ENCODE peak calls at places on chromosomes 12 and 14, in eight cellular contexts. P, Y, J, B, Q, R, W and L are unnamed samples.

GRCh38 chr14:45198551-45198950 is 54.5 kb downstream of the MIS18BP1 start:
- DNase-seq in P (no peak), Y (no peak), J (no peak), B (no peak), Q (peak), R (no peak), W (no peak), L (no peak)

GRCh38 chr14:92914087-92914656 is 8.8 kb upstream of the CHGA start:
- DNase-seq in P (no peak), Y (no peak), J (peak), B (no peak), Q (peak), R (no peak), W (no peak), L (no peak)

GRCh38 chr12:116697305-116698130 is 40.4 kb downstream of the SPRING1 start:
- DNase-seq in P (peak), Y (peak), J (no peak), B (no peak), Q (peak), R (no peak), W (no peak), L (no peak)

GRCh38 chr14:100031506-100032281 is 33.5 kb upstream of the EVL start:
- DNase-seq in P (no peak), Y (peak), J (peak), B (no peak), Q (peak), R (no peak), W (no peak), L (no peak)

GRCh38 chr12:72271741-72272661 is at the start of gene TRHDE:
- DNase-seq in P (no peak), Y (no peak), J (peak), B (no peak), Q (peak), R (no peak), W (no peak), L (no peak)

GRCh38 chr14:42421377-42422078 is 814.9 kb downstream of the LRFN5 start:
- DNase-seq in P (no peak), Y (no peak), J (no peak), B (no peak), Q (no peak), R (no peak), W (no peak), L (no peak)

GRCh38 chr12:66144796-66145754 is 14.5 kb upstream of the LLPH start:
- DNase-seq in P (no peak), Y (peak), J (peak), B (no peak), Q (peak), R (no peak), W (no peak), L (peak)

GRCh38 chr12:41606741-41607460 is 418.8 kb downstream of the PDZRN4 start:
- DNase-seq in P (no peak), Y (no peak), J (peak), B (no peak), Q (no peak), R (no peak), W (no peak), L (no peak)

GRCh38 chr12:27987311-27987710 is 14.8 kb upstream of the PTHLH start:
- DNase-seq in P (no peak), Y (no peak), J (no peak), B (no peak), Q (no peak), R (no peak), W (no peak), L (no peak)

GRCh38 chr14:100375273-100375962 is 52.3 kb downstream of the SLC25A47 start:
- DNase-seq in P (peak), Y (no peak), J (peak), B (peak), Q (peak), R (peak), W (peak), L (no peak)

GRCh38 chr12:99381992-99382391 is 265.6 kb upstream of the GARIN6 start:
- DNase-seq in P (no peak), Y (no peak), J (no peak), B (no peak), Q (no peak), R (no peak), W (no peak), L (peak)

GRCh38 chr12:19085090-19085489 is 44.4 kb upstream of the PLEKHA5 start:
- DNase-seq in P (no peak), Y (no peak), J (no peak), B (no peak), Q (no peak), R (no peak), W (no peak), L (no peak)

GRCh38 chr14:91891721-91892220 is 24.4 kb upstream of the TC2N start:
- DNase-seq in P (no peak), Y (no peak), J (no peak), B (no peak), Q (peak), R (no peak), W (no peak), L (no peak)

GRCh38 chr14:23294734-23295561 is 7.7 kb downstream of the PPP1R3E start:
- DNase-seq in P (no peak), Y (no peak), J (peak), B (peak), Q (peak), R (peak), W (peak), L (peak)

GRCh38 chr12:90497923-90498545 is 456.9 kb downstream of the CCER1 start:
- DNase-seq in P (no peak), Y (no peak), J (no peak), B (no peak), Q (no peak), R (no peak), W (no peak), L (no peak)

GRCh38 chr14:90455100-90455571 is 58.3 kb downstream of the CALM1 start:
- DNase-seq in P (no peak), Y (no peak), J (no peak), B (no peak), Q (no peak), R (no peak), W (no peak), L (no peak)

GRCh38 chr14:70638416-70638815 is 3.3 kb upstream of the TTC9 start:
- DNase-seq in P (no peak), Y (no peak), J (no peak), B (no peak), Q (no peak), R (no peak), W (no peak), L (no peak)

GRCh38 chr12:65695077-65695865 is 129.0 kb upstream of the HMGA2 start:
- DNase-seq in P (no peak), Y (peak), J (peak), B (no peak), Q (peak), R (no peak), W (no peak), L (no peak)

GRCh38 chr14:99579903-99580570 is 24.0 kb downstream of the CCDC85C start:
- DNase-seq in P (no peak), Y (peak), J (peak), B (no peak), Q (peak), R (no peak), W (no peak), L (no peak)

GRCh38 chr12:121792607-121793500 is 634 bp downstream of the RHOF start:
- DNase-seq in P (peak), Y (no peak), J (peak), B (peak), Q (no peak), R (peak), W (peak), L (peak)

GRCh38 chr14:96284008-96284407 is 28.0 kb downstream of the BDKRB1 start:
- DNase-seq in P (no peak), Y (no peak), J (no peak), B (no peak), Q (no peak), R (no peak), W (no peak), L (no peak)

GRCh38 chr14:92937229-92937937 is 14.4 kb downstream of the CHGA start:
- DNase-seq in P (no peak), Y (no peak), J (peak), B (no peak), Q (no peak), R (no peak), W (no peak), L (no peak)

GRCh38 chr14:75303415-75303814 is 24.8 kb downstream of the FOS start:
- DNase-seq in P (peak), Y (peak), J (peak), B (peak), Q (peak), R (peak), W (peak), L (peak)

GRCh38 chr12:14366211-14366762 is 805 bp downstream of the ATF7IP start:
- DNase-seq in P (no peak), Y (no peak), J (no peak), B (no peak), Q (no peak), R (no peak), W (no peak), L (no peak)

GRCh38 chr14:89672636-89673279 is 255.7 kb upstream of the FOXN3 start:
- DNase-seq in P (peak), Y (no peak), J (no peak), B (no peak), Q (peak), R (no peak), W (no peak), L (no peak)

GRCh38 chr14:91354221-91354916 is 63.3 kb downstream of the CCDC88C start:
- DNase-seq in P (no peak), Y (no peak), J (no peak), B (no peak), Q (no peak), R (no peak), W (no peak), L (no peak)

GRCh38 chr12:120231316-120232011 is 30.6 kb upstream of the RPLP0 start:
- DNase-seq in P (peak), Y (peak), J (peak), B (peak), Q (peak), R (peak), W (no peak), L (peak)